ENCODE peak calls at places on chromosomes 12 and 14, in six cellular contexts. One of them, this sample, is unnamed.

GRCh38 chr12:50248883-50249282 is 34.4 kb downstream of the LIMA1 start:
- DNase-seq in EL: no peak
- DNase-seq in fibroblast of pulmonary artery: no peak
- DNase-seq in DMS79: no peak
- DNase-seq in NCI-H1092 treated with DMSO at 0.1 percent for 48 hours: no peak
- DNase-seq in stimulated activated naive CD8-positive, alpha-beta T cell treated with anti-CD3 and anti-CD28 coated beads, Interleukin-15, Interleukin-2, amounts not matched to agents 100 U/mL and 50 U/mL, for 24 hours: no peak
- DNase-seq in this sample: no peak

GRCh38 chr14:23055621-23056256 is 1.6 kb downstream of the CDH24 start:
- DNase-seq in fibroblast of pulmonary artery: no peak
- DNase-seq in stimulated activated naive CD8-positive, alpha-beta T cell treated with anti-CD3 and anti-CD28 coated beads, Interleukin-15, Interleukin-2, amounts not matched to agents 100 U/mL and 50 U/mL, for 24 hours: no peak
- DNase-seq in EL: peak; percentile 58
- DNase-seq in DMS79: no peak
- DNase-seq in NCI-H1092 treated with DMSO at 0.1 percent for 48 hours: no peak
- DNase-seq in this sample: no peak

GRCh38 chr14:81127785-81128184 is 93.0 kb downstream of the GTF2A1 start:
- DNase-seq in fibroblast of pulmonary artery: peak; percentile 51
- DNase-seq in DMS79: no peak
- DNase-seq in EL: no peak
- DNase-seq in stimulated activated naive CD8-positive, alpha-beta T cell treated with anti-CD3 and anti-CD28 coated beads, Interleukin-15, Interleukin-2, amounts not matched to agents 100 U/mL and 50 U/mL, for 24 hours: no peak
- DNase-seq in NCI-H1092 treated with DMSO at 0.1 percent for 48 hours: no peak
- DNase-seq in this sample: no peak

GRCh38 chr12:7472060-7472459 is 28.1 kb upstream of the CD163L1 start:
- DNase-seq in fibroblast of pulmonary artery: no peak
- DNase-seq in EL: no peak
- DNase-seq in DMS79: no peak
- DNase-seq in NCI-H1092 treated with DMSO at 0.1 percent for 48 hours: no peak
- DNase-seq in stimulated activated naive CD8-positive, alpha-beta T cell treated with anti-CD3 and anti-CD28 coated beads, Interleukin-15, Interleukin-2, amounts not matched to agents 100 U/mL and 50 U/mL, for 24 hours: no peak
- DNase-seq in this sample: no peak

GRCh38 chr14:89493877-89494634 is 77.0 kb upstream of the FOXN3 start:
- DNase-seq in stimulated activated naive CD8-positive, alpha-beta T cell treated with anti-CD3 and anti-CD28 coated beads, Interleukin-15, Interleukin-2, amounts not matched to agents 100 U/mL and 50 U/mL, for 24 hours: no peak
- DNase-seq in EL: no peak
- DNase-seq in NCI-H1092 treated with DMSO at 0.1 percent for 48 hours: no peak
- DNase-seq in DMS79: peak; percentile 14
- DNase-seq in fibroblast of pulmonary artery: no peak
- DNase-seq in this sample: peak; percentile 69

GRCh38 chr14:20477211-20477876 is 8.1 kb downstream of the PNP start:
- DNase-seq in EL: peak; percentile 80
- DNase-seq in DMS79: peak; percentile 89
- DNase-seq in stimulated activated naive CD8-positive, alpha-beta T cell treated with anti-CD3 and anti-CD28 coated beads, Interleukin-15, Interleukin-2, amounts not matched to agents 100 U/mL and 50 U/mL, for 24 hours: no peak
- DNase-seq in fibroblast of pulmonary artery: peak; percentile 85
- DNase-seq in NCI-H1092 treated with DMSO at 0.1 percent for 48 hours: peak; percentile 9
- DNase-seq in this sample: peak; percentile 95

GRCh38 chr12:113805201-113805600 is 160.9 kb downstream of the RBM19 start:
- DNase-seq in fibroblast of pulmonary artery: no peak
- DNase-seq in DMS79: no peak
- DNase-seq in EL: no peak
- DNase-seq in NCI-H1092 treated with DMSO at 0.1 percent for 48 hours: no peak
- DNase-seq in stimulated activated naive CD8-positive, alpha-beta T cell treated with anti-CD3 and anti-CD28 coated beads, Interleukin-15, Interleukin-2, amounts not matched to agents 100 U/mL and 50 U/mL, for 24 hours: no peak
- DNase-seq in this sample: no peak

GRCh38 chr12:110906088-110906487 is 14.3 kb downstream of the MYL2 start:
- DNase-seq in fibroblast of pulmonary artery: no peak
- DNase-seq in NCI-H1092 treated with DMSO at 0.1 percent for 48 hours: no peak
- DNase-seq in stimulated activated naive CD8-positive, alpha-beta T cell treated with anti-CD3 and anti-CD28 coated beads, Interleukin-15, Interleukin-2, amounts not matched to agents 100 U/mL and 50 U/mL, for 24 hours: no peak
- DNase-seq in DMS79: no peak
- DNase-seq in EL: no peak
- DNase-seq in this sample: no peak

GRCh38 chr14:105034314-105035039 is 13.6 kb upstream of the CDCA4 start:
- DNase-seq in EL: no peak
- DNase-seq in stimulated activated naive CD8-positive, alpha-beta T cell treated with anti-CD3 and anti-CD28 coated beads, Interleukin-15, Interleukin-2, amounts not matched to agents 100 U/mL and 50 U/mL, for 24 hours: no peak
- DNase-seq in DMS79: no peak
- DNase-seq in fibroblast of pulmonary artery: no peak
- DNase-seq in NCI-H1092 treated with DMSO at 0.1 percent for 48 hours: no peak
- DNase-seq in this sample: no peak

GRCh38 chr12:106733660-106734059 is 40.8 kb upstream of the RIC8B start:
- DNase-seq in stimulated activated naive CD8-positive, alpha-beta T cell treated with anti-CD3 and anti-CD28 coated beads, Interleukin-15, Interleukin-2, amounts not matched to agents 100 U/mL and 50 U/mL, for 24 hours: no peak
- DNase-seq in fibroblast of pulmonary artery: no peak
- DNase-seq in EL: no peak
- DNase-seq in DMS79: no peak
- DNase-seq in NCI-H1092 treated with DMSO at 0.1 percent for 48 hours: no peak
- DNase-seq in this sample: no peak

GRCh38 chr12:43638786-43639185 is 86.8 kb upstream of the ADAMTS20 start:
- DNase-seq in DMS79: no peak
- DNase-seq in EL: no peak
- DNase-seq in stimulated activated naive CD8-positive, alpha-beta T cell treated with anti-CD3 and anti-CD28 coated beads, Interleukin-15, Interleukin-2, amounts not matched to agents 100 U/mL and 50 U/mL, for 24 hours: no peak
- DNase-seq in NCI-H1092 treated with DMSO at 0.1 percent for 48 hours: no peak
- DNase-seq in fibroblast of pulmonary artery: no peak
- DNase-seq in this sample: no peak

GRCh38 chr14:105859717-105860614 is 333.6 kb downstream of the TMEM121 start:
- DNase-seq in fibroblast of pulmonary artery: no peak
- DNase-seq in stimulated activated naive CD8-positive, alpha-beta T cell treated with anti-CD3 and anti-CD28 coated beads, Interleukin-15, Interleukin-2, amounts not matched to agents 100 U/mL and 50 U/mL, for 24 hours: peak; percentile 10
- DNase-seq in NCI-H1092 treated with DMSO at 0.1 percent for 48 hours: no peak
- DNase-seq in DMS79: no peak
- DNase-seq in EL: no peak
- DNase-seq in this sample: no peak

GRCh38 chr12:25401547-25402345 is 151.0 kb upstream of the KRAS start:
- DNase-seq in fibroblast of pulmonary artery: no peak
- DNase-seq in DMS79: no peak
- DNase-seq in NCI-H1092 treated with DMSO at 0.1 percent for 48 hours: no peak
- DNase-seq in stimulated activated naive CD8-positive, alpha-beta T cell treated with anti-CD3 and anti-CD28 coated beads, Interleukin-15, Interleukin-2, amounts not matched to agents 100 U/mL and 50 U/mL, for 24 hours: no peak
- DNase-seq in EL: no peak
- DNase-seq in this sample: no peak

GRCh38 chr12:47949441-47950341 is 13.7 kb upstream of the TMEM106C start:
- DNase-seq in EL: peak; percentile 80
- DNase-seq in NCI-H1092 treated with DMSO at 0.1 percent for 48 hours: peak; percentile 78
- DNase-seq in DMS79: peak; percentile 33
- DNase-seq in fibroblast of pulmonary artery: peak; percentile 80
- DNase-seq in stimulated activated naive CD8-positive, alpha-beta T cell treated with anti-CD3 and anti-CD28 coated beads, Interleukin-15, Interleukin-2, amounts not matched to agents 100 U/mL and 50 U/mL, for 24 hours: peak; percentile 76
- DNase-seq in this sample: peak; percentile 76

GRCh38 chr12:52006726-52007157 is at the start of gene TAMALIN:
- DNase-seq in NCI-H1092 treated with DMSO at 0.1 percent for 48 hours: peak; percentile 33
- DNase-seq in stimulated activated naive CD8-positive, alpha-beta T cell treated with anti-CD3 and anti-CD28 coated beads, Interleukin-15, Interleukin-2, amounts not matched to agents 100 U/mL and 50 U/mL, for 24 hours: peak; percentile 86
- DNase-seq in fibroblast of pulmonary artery: peak; percentile 77
- DNase-seq in EL: peak; percentile 37
- DNase-seq in DMS79: no peak
- DNase-seq in this sample: peak; percentile 53

GRCh38 chr12:48853228-48853688 is 1.3 kb upstream of the DDX23 start:
- DNase-seq in stimulated activated naive CD8-positive, alpha-beta T cell treated with anti-CD3 and anti-CD28 coated beads, Interleukin-15, Interleukin-2, amounts not matched to agents 100 U/mL and 50 U/mL, for 24 hours: peak; percentile 88
- DNase-seq in EL: peak; percentile 89
- DNase-seq in fibroblast of pulmonary artery: peak; percentile 94
- DNase-seq in DMS79: peak; percentile 54
- DNase-seq in NCI-H1092 treated with DMSO at 0.1 percent for 48 hours: peak; percentile 71
- DNase-seq in this sample: peak; percentile 91

GRCh38 chr12:68121143-68121542 is 38.4 kb downstream of the IFNG start:
- DNase-seq in stimulated activated naive CD8-positive, alpha-beta T cell treated with anti-CD3 and anti-CD28 coated beads, Interleukin-15, Interleukin-2, amounts not matched to agents 100 U/mL and 50 U/mL, for 24 hours: peak; percentile 55
- DNase-seq in DMS79: no peak
- DNase-seq in fibroblast of pulmonary artery: no peak
- DNase-seq in NCI-H1092 treated with DMSO at 0.1 percent for 48 hours: no peak
- DNase-seq in EL: no peak
- DNase-seq in this sample: no peak

GRCh38 chr14:61178226-61179060 is 102.7 kb downstream of the TMEM30B start:
- DNase-seq in stimulated activated naive CD8-positive, alpha-beta T cell treated with anti-CD3 and anti-CD28 coated beads, Interleukin-15, Interleukin-2, amounts not matched to agents 100 U/mL and 50 U/mL, for 24 hours: peak; percentile 54
- DNase-seq in EL: peak; percentile 99
- DNase-seq in NCI-H1092 treated with DMSO at 0.1 percent for 48 hours: no peak
- DNase-seq in DMS79: no peak
- DNase-seq in fibroblast of pulmonary artery: peak; percentile 95
- DNase-seq in this sample: no peak

GRCh38 chr12:27821259-27821973 is 41.4 kb upstream of the MANSC4 start:
- DNase-seq in DMS79: no peak
- DNase-seq in stimulated activated naive CD8-positive, alpha-beta T cell treated with anti-CD3 and anti-CD28 coated beads, Interleukin-15, Interleukin-2, amounts not matched to agents 100 U/mL and 50 U/mL, for 24 hours: peak; percentile 40
- DNase-seq in EL: peak; percentile 79
- DNase-seq in NCI-H1092 treated with DMSO at 0.1 percent for 48 hours: peak; percentile 44
- DNase-seq in fibroblast of pulmonary artery: peak; percentile 86
- DNase-seq in this sample: peak; percentile 81

GRCh38 chr14:73188501-73188903 is 48.8 kb upstream of the PAPLN start:
- DNase-seq in NCI-H1092 treated with DMSO at 0.1 percent for 48 hours: no peak
- DNase-seq in EL: peak; percentile 84
- DNase-seq in DMS79: no peak
- DNase-seq in fibroblast of pulmonary artery: peak; percentile 75
- DNase-seq in stimulated activated naive CD8-positive, alpha-beta T cell treated with anti-CD3 and anti-CD28 coated beads, Interleukin-15, Interleukin-2, amounts not matched to agents 100 U/mL and 50 U/mL, for 24 hours: no peak
- DNase-seq in this sample: no peak

GRCh38 chr12:89179983-89180382 is 172.3 kb downstream of the DUSP6 start:
- DNase-seq in stimulated activated naive CD8-positive, alpha-beta T cell treated with anti-CD3 and anti-CD28 coated beads, Interleukin-15, Interleukin-2, amounts not matched to agents 100 U/mL and 50 U/mL, for 24 hours: no peak
- DNase-seq in DMS79: peak; percentile 21
- DNase-seq in fibroblast of pulmonary artery: peak; percentile 97
- DNase-seq in NCI-H1092 treated with DMSO at 0.1 percent for 48 hours: no peak
- DNase-seq in EL: peak; percentile 68
- DNase-seq in this sample: peak; percentile 66

GRCh38 chr14:89289477-89289876 is 127.6 kb downstream of the FOXN3 start:
- DNase-seq in fibroblast of pulmonary artery: no peak
- DNase-seq in DMS79: no peak
- DNase-seq in EL: no peak
- DNase-seq in NCI-H1092 treated with DMSO at 0.1 percent for 48 hours: no peak
- DNase-seq in stimulated activated naive CD8-positive, alpha-beta T cell treated with anti-CD3 and anti-CD28 coated beads, Interleukin-15, Interleukin-2, amounts not matched to agents 100 U/mL and 50 U/mL, for 24 hours: no peak
- DNase-seq in this sample: no peak

GRCh38 chr12:93824514-93825500 is 147.6 kb downstream of the CRADD start:
- DNase-seq in EL: peak; percentile 73
- DNase-seq in stimulated activated naive CD8-positive, alpha-beta T cell treated with anti-CD3 and anti-CD28 coated beads, Interleukin-15, Interleukin-2, amounts not matched to agents 100 U/mL and 50 U/mL, for 24 hours: no peak
- DNase-seq in fibroblast of pulmonary artery: no peak
- DNase-seq in NCI-H1092 treated with DMSO at 0.1 percent for 48 hours: no peak
- DNase-seq in DMS79: no peak
- DNase-seq in this sample: no peak

GRCh38 chr14:92144708-92145107 is 22.9 kb downstream of the CPSF2 start:
- DNase-seq in EL: peak; percentile 31
- DNase-seq in stimulated activated naive CD8-positive, alpha-beta T cell treated with anti-CD3 and anti-CD28 coated beads, Interleukin-15, Interleukin-2, amounts not matched to agents 100 U/mL and 50 U/mL, for 24 hours: no peak
- DNase-seq in NCI-H1092 treated with DMSO at 0.1 percent for 48 hours: no peak
- DNase-seq in fibroblast of pulmonary artery: no peak
- DNase-seq in DMS79: no peak
- DNase-seq in this sample: peak; percentile 61

GRCh38 chr14:105328678-105329390 is 14.3 kb downstream of the PACS2 start:
- DNase-seq in DMS79: no peak
- DNase-seq in fibroblast of pulmonary artery: no peak
- DNase-seq in EL: no peak
- DNase-seq in stimulated activated naive CD8-positive, alpha-beta T cell treated with anti-CD3 and anti-CD28 coated beads, Interleukin-15, Interleukin-2, amounts not matched to agents 100 U/mL and 50 U/mL, for 24 hours: no peak
- DNase-seq in NCI-H1092 treated with DMSO at 0.1 percent for 48 hours: no peak
- DNase-seq in this sample: no peak

GRCh38 chr14:75531660-75532317 is 9.5 kb downstream of the BATF start:
- DNase-seq in EL: peak; percentile 37
- DNase-seq in fibroblast of pulmonary artery: peak; percentile 45
- DNase-seq in stimulated activated naive CD8-positive, alpha-beta T cell treated with anti-CD3 and anti-CD28 coated beads, Interleukin-15, Interleukin-2, amounts not matched to agents 100 U/mL and 50 U/mL, for 24 hours: no peak
- DNase-seq in DMS79: no peak
- DNase-seq in NCI-H1092 treated with DMSO at 0.1 percent for 48 hours: no peak
- DNase-seq in this sample: no peak

GRCh38 chr14:65206448-65207096 is 104.3 kb upstream of the MAX start:
- DNase-seq in stimulated activated naive CD8-positive, alpha-beta T cell treated with anti-CD3 and anti-CD28 coated beads, Interleukin-15, Interleukin-2, amounts not matched to agents 100 U/mL and 50 U/mL, for 24 hours: peak; percentile 46
- DNase-seq in DMS79: no peak
- DNase-seq in NCI-H1092 treated with DMSO at 0.1 percent for 48 hours: no peak
- DNase-seq in fibroblast of pulmonary artery: peak; percentile 39
- DNase-seq in EL: peak; percentile 69
- DNase-seq in this sample: no peak

GRCh38 chr12:52826611-52827498 is 7.3 kb downstream of the KRT79 start:
- DNase-seq in fibroblast of pulmonary artery: peak; percentile 29
- DNase-seq in stimulated activated naive CD8-positive, alpha-beta T cell treated with anti-CD3 and anti-CD28 coated beads, Interleukin-15, Interleukin-2, amounts not matched to agents 100 U/mL and 50 U/mL, for 24 hours: no peak
- DNase-seq in DMS79: no peak
- DNase-seq in NCI-H1092 treated with DMSO at 0.1 percent for 48 hours: no peak
- DNase-seq in EL: no peak
- DNase-seq in this sample: no peak

GRCh38 chr14:54564799-54565235 is 2.1 kb upstream of the SAMD4A start:
- DNase-seq in stimulated activated naive CD8-positive, alpha-beta T cell treated with anti-CD3 and anti-CD28 coated beads, Interleukin-15, Interleukin-2, amounts not matched to agents 100 U/mL and 50 U/mL, for 24 hours: no peak
- DNase-seq in EL: peak; percentile 76
- DNase-seq in fibroblast of pulmonary artery: peak; percentile 78
- DNase-seq in NCI-H1092 treated with DMSO at 0.1 percent for 48 hours: peak; percentile 37
- DNase-seq in DMS79: peak; percentile 51
- DNase-seq in this sample: peak; percentile 45

GRCh38 chr14:80447396-80447795 is 236.1 kb upstream of the DIO2 start:
- DNase-seq in DMS79: no peak
- DNase-seq in stimulated activated naive CD8-positive, alpha-beta T cell treated with anti-CD3 and anti-CD28 coated beads, Interleukin-15, Interleukin-2, amounts not matched to agents 100 U/mL and 50 U/mL, for 24 hours: no peak
- DNase-seq in NCI-H1092 treated with DMSO at 0.1 percent for 48 hours: no peak
- DNase-seq in fibroblast of pulmonary artery: no peak
- DNase-seq in EL: peak; percentile 11
- DNase-seq in this sample: no peak

GRCh38 chr12:4286228-4286627 is 12.7 kb downstream of the CCND2 start:
- DNase-seq in fibroblast of pulmonary artery: no peak
- DNase-seq in stimulated activated naive CD8-positive, alpha-beta T cell treated with anti-CD3 and anti-CD28 coated beads, Interleukin-15, Interleukin-2, amounts not matched to agents 100 U/mL and 50 U/mL, for 24 hours: no peak
- DNase-seq in DMS79: no peak
- DNase-seq in NCI-H1092 treated with DMSO at 0.1 percent for 48 hours: no peak
- DNase-seq in EL: no peak
- DNase-seq in this sample: no peak

GRCh38 chr12:75638792-75639191 is 127.4 kb upstream of the KRR1 start:
- DNase-seq in stimulated activated naive CD8-positive, alpha-beta T cell treated with anti-CD3 and anti-CD28 coated beads, Interleukin-15, Interleukin-2, amounts not matched to agents 100 U/mL and 50 U/mL, for 24 hours: no peak
- DNase-seq in fibroblast of pulmonary artery: no peak
- DNase-seq in DMS79: no peak
- DNase-seq in EL: no peak
- DNase-seq in NCI-H1092 treated with DMSO at 0.1 percent for 48 hours: no peak
- DNase-seq in this sample: no peak

GRCh38 chr14:24790196-24790595 is 156.2 kb upstream of the GZMB start:
- DNase-seq in fibroblast of pulmonary artery: no peak
- DNase-seq in stimulated activated naive CD8-positive, alpha-beta T cell treated with anti-CD3 and anti-CD28 coated beads, Interleukin-15, Interleukin-2, amounts not matched to agents 100 U/mL and 50 U/mL, for 24 hours: no peak
- DNase-seq in EL: no peak
- DNase-seq in NCI-H1092 treated with DMSO at 0.1 percent for 48 hours: no peak
- DNase-seq in DMS79: peak; percentile 45
- DNase-seq in this sample: no peak

GRCh38 chr12:112349440-112349839 is 32.8 kb downstream of the HECTD4 start:
- DNase-seq in fibroblast of pulmonary artery: peak; percentile 6
- DNase-seq in DMS79: no peak
- DNase-seq in EL: no peak
- DNase-seq in NCI-H1092 treated with DMSO at 0.1 percent for 48 hours: peak; percentile 67
- DNase-seq in stimulated activated naive CD8-positive, alpha-beta T cell treated with anti-CD3 and anti-CD28 coated beads, Interleukin-15, Interleukin-2, amounts not matched to agents 100 U/mL and 50 U/mL, for 24 hours: no peak
- DNase-seq in this sample: peak; percentile 63

GRCh38 chr12:953776-954175 is 4.3 kb upstream of the RAD52 start:
- DNase-seq in DMS79: no peak
- DNase-seq in EL: peak; percentile 74
- DNase-seq in stimulated activated naive CD8-positive, alpha-beta T cell treated with anti-CD3 and anti-CD28 coated beads, Interleukin-15, Interleukin-2, amounts not matched to agents 100 U/mL and 50 U/mL, for 24 hours: no peak
- DNase-seq in NCI-H1092 treated with DMSO at 0.1 percent for 48 hours: no peak
- DNase-seq in fibroblast of pulmonary artery: peak; percentile 46
- DNase-seq in this sample: peak; percentile 81